ENCODE peak calls at places on chromosome 18, in four cellular contexts. W, K, O and G are unnamed samples.

GRCh38 chr18:6414723-6415362 is at the start of gene L3MBTL4:
- DNase-seq in W (no peak), K (no peak), O (no peak), G (peak)

GRCh38 chr18:32378705-32379104 is 92.0 kb downstream of the GAREM1 start:
- DNase-seq in O (no peak), K (peak), W (peak), G (no peak)

GRCh38 chr18:73283032-73283431 is 415.2 kb upstream of the NETO1 start:
- DNase-seq in K (no peak), W (no peak), O (no peak), G (no peak)

GRCh38 chr18:12247946-12248345 is 6.2 kb upstream of the CIDEA start:
- DNase-seq in O (no peak), K (no peak), W (no peak), G (no peak)

GRCh38 chr18:13220326-13220991 is 1.9 kb downstream of the LDLRAD4 start:
- DNase-seq in O (no peak), W (no peak), K (no peak), G (no peak)

GRCh38 chr18:74515620-74516231 is 18.6 kb upstream of the CNDP1 start:
- DNase-seq in K (no peak), W (no peak), O (no peak), G (no peak)

GRCh38 chr18:13612111-13612997 is 114.0 kb downstream of the FAM210A start:
- DNase-seq in K (no peak), O (no peak), W (no peak), G (peak)

GRCh38 chr18:59567445-59567844 is 129.8 kb downstream of the CCBE1 start:
- DNase-seq in K (no peak), W (no peak), O (no peak), G (no peak)

GRCh38 chr18:24831871-24832665 is 371.6 kb downstream of the HRH4 start:
- DNase-seq in O (peak), W (no peak), K (peak), G (no peak)

GRCh38 chr18:34933880-34934689 is 107.1 kb upstream of the MAPRE2 start:
- DNase-seq in O (no peak), W (peak), K (no peak), G (no peak)

GRCh38 chr18:70907673-70908072 is 618.8 kb downstream of the SOCS6 start:
- DNase-seq in K (peak), W (peak), O (no peak), G (no peak)

GRCh38 chr18:55509631-55510372 is 78.2 kb downstream of the TCF4 start:
- DNase-seq in O (no peak), K (peak), W (peak), G (peak)

GRCh38 chr18:7317804-7318231 is 86.9 kb downstream of the LRRC30 start:
- DNase-seq in K (no peak), O (no peak), W (no peak), G (no peak)

GRCh38 chr18:59271606-59272220 is 1.5 kb downstream of the RAX start:
- DNase-seq in O (no peak), K (no peak), W (no peak), G (no peak)

GRCh38 chr18:76565238-76566173 is 70.5 kb upstream of the ZNF516 start:
- DNase-seq in W (peak), K (peak), O (no peak), G (no peak)

GRCh38 chr18:8724452-8724851 is 19.1 kb downstream of the MTCL1 start:
- DNase-seq in O (no peak), K (no peak), W (no peak), G (no peak)

GRCh38 chr18:74142251-74142650 is 5.4 kb downstream of the FBXO15 start:
- DNase-seq in K (no peak), W (no peak), O (no peak), G (no peak)

GRCh38 chr18:44716697-44717163 is 36.0 kb downstream of the SETBP1 start:
- DNase-seq in W (no peak), O (no peak), K (no peak), G (no peak)

GRCh38 chr18:47113796-47114540 is 36.3 kb downstream of the HDHD2 start:
- DNase-seq in W (no peak), K (no peak), O (no peak), G (no peak)

GRCh38 chr18:72868666-72869661 is 1.2 kb upstream of the NETO1 start:
- DNase-seq in O (no peak), W (no peak), K (no peak), G (peak)

GRCh38 chr18:73741946-73742345 is 405.7 kb downstream of the FBXO15 start:
- DNase-seq in O (no peak), W (peak), K (no peak), G (no peak)

GRCh38 chr18:9474103-9474982 is 970 bp upstream of the RALBP1 start:
- DNase-seq in O (peak), K (no peak), W (no peak), G (no peak)

GRCh38 chr18:10935588-10935987 is 213.8 kb downstream of the PIEZO2 start:
- DNase-seq in O (no peak), W (no peak), K (no peak), G (no peak)

GRCh38 chr18:36856815-36857214 is 27.9 kb downstream of the KIAA1328 start:
- DNase-seq in O (no peak), W (no peak), K (peak), G (no peak)

GRCh38 chr18:58565021-58565420 is 63.9 kb downstream of the ALPK2 start:
- DNase-seq in K (no peak), O (no peak), W (no peak), G (peak)

GRCh38 chr18:53004798-53005197 is 664.8 kb downstream of the DCC start:
- DNase-seq in K (no peak), W (no peak), O (peak), G (no peak)
- TF ChIP-seq CTCF in K (no peak), W (no peak), O (peak), G (no peak)

DNA sequence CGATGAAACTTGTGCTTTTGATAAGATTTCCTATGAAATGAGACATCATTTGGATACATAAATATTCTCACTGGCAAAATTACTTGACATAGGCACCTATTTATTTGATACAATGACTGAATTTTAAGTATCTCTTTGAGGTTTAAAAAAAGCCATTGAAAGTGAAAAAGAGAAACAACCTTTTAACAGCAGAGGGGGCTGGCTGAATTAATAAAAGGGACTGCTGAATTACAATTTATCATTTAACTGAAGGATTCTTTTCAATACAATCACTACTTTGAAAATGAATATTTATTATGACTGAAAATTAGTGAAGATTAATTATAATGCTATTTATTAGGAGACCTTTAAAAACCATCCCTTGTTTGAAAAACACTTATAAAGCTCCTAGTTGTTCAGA is 335.3 kb downstream of the DLGAP1 start:
- DNase-seq in O (no peak), W (no peak), K (no peak), G (no peak)
- TF ChIP-seq CTCF in O (no peak), W (no peak), K (no peak), G (no peak)

GRCh38 chr18:41992698-41993097 is 37.7 kb downstream of the PIK3C3 start:
- DNase-seq in O (no peak), W (no peak), K (no peak), G (no peak)
- TF ChIP-seq CTCF in O (no peak), W (no peak), K (no peak), G (no peak)

GRCh38 chr18:25921677-25922421 is 168.6 kb downstream of the SS18 start:
- DNase-seq in W (peak), K (peak), O (peak), G (peak)

GRCh38 chr18:25915907-25916306 is 174.5 kb downstream of the SS18 start:
- DNase-seq in O (no peak), K (no peak), W (no peak), G (no peak)
- TF ChIP-seq CTCF in O (no peak), K (no peak), W (no peak), G (no peak)

DNA sequence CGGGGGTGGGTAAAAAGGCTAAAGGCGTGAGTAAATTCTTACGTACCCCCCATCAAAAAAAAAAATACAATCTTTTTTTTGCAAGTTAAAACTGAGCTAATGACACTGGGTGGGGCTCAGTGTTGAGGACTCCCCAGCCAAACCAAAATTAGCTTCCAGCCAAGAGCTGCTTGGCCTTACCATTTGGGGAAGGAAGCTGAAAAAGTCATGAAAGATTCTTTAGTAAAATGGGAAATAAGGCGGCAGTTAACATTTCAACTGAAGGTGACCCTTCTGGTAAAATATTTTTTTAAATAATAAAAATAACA is 16.4 kb downstream of the SMAD7 start:
- DNase-seq in O (no peak), K (no peak), W (no peak), G (no peak)
- TF ChIP-seq CTCF in O (no peak), K (no peak), W (no peak), G (no peak)